ENCODE peak calls at places on chromosomes 11 and 22, in four cellular contexts. I is dorsolateral prefrontal cortex, E is choroid plexus epithelial cell, H is foreskin fibroblast. R is an unnamed sample.

GRCh38 chr11:118652681-118653181 is 26.7 kb downstream of the TREH start:
- DNase-seq in I (peak), E (no peak), H (no peak), R (no peak)

GRCh38 chr11:102837646-102838045 is 5.8 kb downstream of the MMP3 start:
- DNase-seq in I (no peak), E (no peak), H (no peak), R (no peak)

GRCh38 chr11:123757976-123758375 is 3.7 kb upstream of the OR6X1 start:
- DNase-seq in I (no peak), E (no peak), H (no peak), R (no peak)

GRCh38 chr11:120134931-120135228 is 3.0 kb downstream of the TRIM29 start:
- DNase-seq in I (peak), E (no peak), H (no peak), R (no peak)

GRCh38 chr11:2525941-2526807 is 81.4 kb downstream of the KCNQ1 start:
- DNase-seq in I (peak), E (no peak), H (no peak), R (no peak)

GRCh38 chr11:102241026-102241425 is 76.3 kb upstream of the BIRC3 start:
- DNase-seq in I (no peak), E (peak), H (peak), R (no peak)

GRCh38 chr11:3197044-3197715 is 21.4 kb downstream of the MRGPRG start:
- DNase-seq in I (peak), E (no peak), H (no peak), R (no peak)

GRCh38 chr11:96267490-96268010 is 75.4 kb downstream of the MAML2 start:
- DNase-seq in I (no peak), E (peak), H (no peak), R (no peak)

GRCh38 chr11:67437082-67437821 is at the start of gene PTPRCAP:
- DNase-seq in I (no peak), E (no peak), H (no peak), R (no peak)

GRCh38 chr11:67356867-67357561 is 3.7 kb upstream of the POLD4 start:
- DNase-seq in I (no peak), E (peak), H (peak), R (no peak)

GRCh38 chr11:105618343-105618955 is 8.6 kb downstream of the GRIA4 start:
- DNase-seq in I (no peak), E (no peak), H (peak), R (no peak)

GRCh38 chr11:2796508-2797180 is 88.9 kb downstream of the CDKN1C start:
- DNase-seq in I (peak), E (no peak), H (no peak), R (no peak)

GRCh38 chr11:17036666-17037658 is 22.7 kb upstream of the PLEKHA7 start:
- DNase-seq in I (no peak), E (no peak), H (no peak), R (no peak)

GRCh38 chr11:71962428-71963038 is 33.7 kb downstream of the RNF121 start:
- DNase-seq in I (no peak), E (peak), H (peak), R (no peak)

GRCh38 chr11:17598700-17599459 is 51.8 kb downstream of the OTOG start:
- DNase-seq in I (peak), E (peak), H (peak), R (peak)

GRCh38 chr11:116501728-116502127 is 271.1 kb downstream of the BUD13 start:
- DNase-seq in I (no peak), E (no peak), H (no peak), R (no peak)

GRCh38 chr22:20433686-20434241 is 3.9 kb downstream of the SCARF2 start:
- DNase-seq in I (no peak), E (no peak), H (no peak), R (no peak)

GRCh38 chr11:27161071-27161470 is 120.5 kb downstream of the BBOX1 start:
- DNase-seq in I (no peak), E (no peak), H (peak), R (no peak)

GRCh38 chr11:74783241-74783871 is 34.7 kb downstream of the RNF169 start:
- DNase-seq in I (no peak), E (peak), H (peak), R (no peak)

GRCh38 chr22:47398921-47399790 is 636.7 kb downstream of the TBC1D22A start:
- DNase-seq in I (no peak), E (no peak), H (no peak), R (no peak)

GRCh38 chr11:87675993-87676392 is 499.2 kb downstream of the RAB38 start:
- DNase-seq in I (no peak), E (no peak), H (no peak), R (no peak)

GRCh38 chr22:43838571-43839307 is 23.6 kb downstream of the SULT4A1 start:
- DNase-seq in I (no peak), E (no peak), H (no peak), R (no peak)

GRCh38 chr11:126310992-126311310 is 7.1 kb downstream of the DCPS start:
- DNase-seq in I (peak), E (no peak), H (peak), R (no peak)

GRCh38 chr11:111911563-111912401 is at the start of gene CRYAB:
- DNase-seq in I (peak), E (peak), H (peak), R (peak)
- H3K4me3 ChIP-seq in I (peak), E (peak), H (peak), R (peak)

GRCh38 chr11:113552271-113552670 is 77.1 kb upstream of the DRD2 start:
- DNase-seq in I (no peak), E (no peak), H (no peak), R (no peak)
- TF ChIP-seq CTCF in I (no peak), E (no peak), H (no peak), R (no peak)

GRCh38 chr11:61968758-61969390 is 1.4 kb upstream of the FTH1 start:
- DNase-seq in I (peak), E (no peak), H (no peak), R (no peak)
- H3K4me3 ChIP-seq in I (peak), E (peak), H (peak), R (peak)

GRCh38 chr11:46382644-46383403 is 1.4 kb downstream of the MDK start:
- DNase-seq in I (no peak), E (peak), H (peak), R (no peak)
- TF ChIP-seq CTCF in I (peak), E (peak), H (peak), R (peak)

GRCh38 chr11:134711008-134711407 is 299.0 kb upstream of the B3GAT1 start:
- DNase-seq in I (no peak), E (no peak), H (no peak), R (no peak)

GRCh38 chr11:134714021-134714656 is 302.1 kb upstream of the B3GAT1 start:
- DNase-seq in I (no peak), E (no peak), H (no peak), R (no peak)

GRCh38 chr11:134711563-134711962 is 299.5 kb upstream of the B3GAT1 start:
- DNase-seq in I (no peak), E (no peak), H (no peak), R (no peak)

GRCh38 chr11:134716582-134716981 is 304.5 kb upstream of the B3GAT1 start:
- DNase-seq in I (no peak), E (no peak), H (no peak), R (no peak)

GRCh38 chr11:134712228-134713145 is 300.4 kb upstream of the B3GAT1 start:
- DNase-seq in I (no peak), E (no peak), H (no peak), R (no peak)
- H3K4me3 ChIP-seq in I (no peak), E (no peak), H (no peak), R (no peak)

GRCh38 chr11:122637538-122637937 is 18.0 kb upstream of the UBASH3B start:
- DNase-seq in I (no peak), E (no peak), H (no peak), R (no peak)

GRCh38 chr11:122634507-122634906 is 21.0 kb upstream of the UBASH3B start:
- DNase-seq in I (no peak), E (peak), H (peak), R (no peak)

GRCh38 chr11:122632178-122632824 is 23.2 kb upstream of the UBASH3B start:
- DNase-seq in I (no peak), E (no peak), H (no peak), R (peak)

GRCh38 chr11:122628691-122629555 is 26.6 kb upstream of the UBASH3B start:
- DNase-seq in I (peak), E (peak), H (peak), R (peak)

DNA sequence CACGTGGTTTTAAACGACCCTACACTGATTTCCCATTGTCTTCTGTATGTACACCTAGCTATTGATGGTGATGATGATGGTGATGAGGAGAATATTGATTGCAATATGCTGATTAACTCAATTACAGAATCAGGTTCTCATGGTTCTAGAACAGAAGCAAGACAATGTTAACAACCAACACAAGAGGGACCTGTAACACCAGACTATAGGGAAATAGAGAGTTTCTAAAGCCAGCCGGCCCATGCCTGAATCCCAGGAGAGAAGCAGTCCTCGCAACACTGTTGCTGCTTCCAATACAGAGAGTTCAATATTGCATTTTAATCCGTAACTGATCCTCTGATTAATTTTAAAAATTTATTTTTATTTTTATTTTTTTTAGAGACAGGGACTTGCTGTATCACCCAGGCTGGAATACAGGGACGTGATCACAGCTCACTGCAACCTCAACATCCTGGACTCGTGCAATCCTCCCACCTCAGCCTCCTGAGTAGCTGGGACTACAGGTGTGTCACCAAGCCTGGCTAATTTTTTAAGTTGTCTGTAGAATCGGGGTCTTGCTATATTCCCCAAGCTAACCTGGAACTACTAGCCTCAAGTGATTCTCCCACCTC is 22.2 kb upstream of the UBASH3B start:
- DNase-seq in I (no peak), E (peak), H (peak), R (no peak)
- TF ChIP-seq CTCF in I (peak), E (peak), H (peak), R (peak)

GRCh38 chr11:98601181-98601773 is 419.5 kb upstream of the CNTN5 start:
- DNase-seq in I (no peak), E (peak), H (no peak), R (peak)
- H3K4me3 ChIP-seq in I (no peak), E (no peak), H (no peak), R (no peak)

GRCh38 chr22:33860386-33860785 is 59.9 kb downstream of the LARGE1 start:
- DNase-seq in I (no peak), E (no peak), H (no peak), R (no peak)

GRCh38 chr22:33864723-33865130 is 55.5 kb downstream of the LARGE1 start:
- DNase-seq in I (no peak), E (peak), H (no peak), R (no peak)

GRCh38 chr22:33861216-33861875 is 58.9 kb downstream of the LARGE1 start:
- DNase-seq in I (no peak), E (no peak), H (no peak), R (no peak)

GRCh38 chr22:33854724-33855123 is 65.6 kb downstream of the LARGE1 start:
- DNase-seq in I (no peak), E (no peak), H (no peak), R (no peak)

GRCh38 chr22:33859311-33859710 is 61.0 kb downstream of the LARGE1 start:
- DNase-seq in I (no peak), E (no peak), H (no peak), R (no peak)
- TF ChIP-seq CTCF in I (no peak), E (no peak), H (no peak), R (no peak)

R was measured in retinal pigment epithelial cell.